ENCODE peak calls at places on chromosome 9, in eight cellular contexts. G, N, Q, V, O, P, L and F are unnamed samples.

GRCh38 chr9:89658931-89659330 is 54.1 kb downstream of the GADD45G start:
- DNase-seq in G (peak; percentile 69), N (no peak), Q (no peak), V (no peak), O (no peak), P (no peak), L (no peak), F (no peak)

GRCh38 chr9:19497276-19497675 is 88.5 kb downstream of the ACER2 start:
- DNase-seq in G (no peak), N (no peak), Q (no peak), V (no peak), O (no peak), P (no peak), L (no peak), F (no peak)

GRCh38 chr9:112355305-112355953 is 22.0 kb upstream of the PTBP3 start:
- DNase-seq in G (no peak), N (no peak), Q (no peak), V (no peak), O (peak; percentile 17), P (peak; percentile 70), L (no peak), F (no peak)

GRCh38 chr9:88310310-88310980 is 77.8 kb upstream of the SPIN1 start:
- DNase-seq in G (no peak), N (no peak), Q (peak; percentile 88), V (no peak), O (no peak), P (peak; percentile 66), L (no peak), F (no peak)

GRCh38 chr9:35749515-35750255 is 598 bp downstream of the RGP1 start:
- DNase-seq in G (peak; percentile 62), N (no peak), Q (peak; percentile 59), V (no peak), O (peak; percentile 51), P (no peak), L (no peak), F (no peak)

GRCh38 chr9:289121-289520 is 74.5 kb downstream of the DOCK8 start:
- DNase-seq in G (no peak), N (no peak), Q (no peak), V (no peak), O (no peak), P (no peak), L (no peak), F (no peak)

GRCh38 chr9:35488566-35489312 is 1.2 kb upstream of the RUSC2 start:
- DNase-seq in G (no peak), N (no peak), Q (no peak), V (no peak), O (no peak), P (no peak), L (no peak), F (no peak)

GRCh38 chr9:35832814-35833213 is 3.8 kb downstream of the TMEM8B start:
- DNase-seq in G (peak; percentile 59), N (no peak), Q (no peak), V (peak; percentile 62), O (no peak), P (no peak), L (no peak), F (no peak)

GRCh38 chr9:107158321-107158720 is 124.8 kb upstream of the RAD23B start:
- DNase-seq in G (no peak), N (no peak), Q (peak; percentile 86), V (no peak), O (no peak), P (peak; percentile 60), L (no peak), F (no peak)

GRCh38 chr9:35996358-35996970 is 38.5 kb upstream of the OR2S2 start:
- DNase-seq in G (no peak), N (no peak), Q (peak; percentile 94), V (no peak), O (no peak), P (peak; percentile 36), L (peak; percentile 22), F (no peak)

GRCh38 chr9:137691648-137692357 is 73.0 kb downstream of the EHMT1 start:
- DNase-seq in G (no peak), N (no peak), Q (no peak), V (no peak), O (no peak), P (no peak), L (peak; percentile 54), F (peak; percentile 25)

GRCh38 chr9:78813602-78814180 is 516.8 kb downstream of the PSAT1 start:
- DNase-seq in G (no peak), N (no peak), Q (no peak), V (no peak), O (no peak), P (no peak), L (no peak), F (no peak)

GRCh38 chr9:16344343-16344742 is 526.1 kb downstream of the BNC2 start:
- DNase-seq in G (no peak), N (no peak), Q (peak; percentile 68), V (no peak), O (no peak), P (peak; percentile 95), L (no peak), F (no peak)

GRCh38 chr9:111873901-111874300 is 22.7 kb upstream of the UGCG start:
- DNase-seq in G (no peak), N (no peak), Q (no peak), V (no peak), O (no peak), P (no peak), L (no peak), F (no peak)

GRCh38 chr9:133475292-133475941 is 3.5 kb downstream of the SLC2A6 start:
- DNase-seq in G (no peak), N (no peak), Q (no peak), V (no peak), O (no peak), P (no peak), L (no peak), F (no peak)

GRCh38 chr9:133473743-133474142 is 5.2 kb downstream of the SLC2A6 start:
- DNase-seq in G (no peak), N (no peak), Q (no peak), V (no peak), O (no peak), P (no peak), L (no peak), F (no peak)

GRCh38 chr9:133474853-133475252 is 4.0 kb downstream of the SLC2A6 start:
- DNase-seq in G (no peak), N (no peak), Q (no peak), V (no peak), O (no peak), P (no peak), L (no peak), F (no peak)

GRCh38 chr9:133472753-133473378 is 6.0 kb downstream of the SLC2A6 start:
- DNase-seq in G (no peak), N (no peak), Q (no peak), V (no peak), O (no peak), P (no peak), L (no peak), F (no peak)

DNA sequence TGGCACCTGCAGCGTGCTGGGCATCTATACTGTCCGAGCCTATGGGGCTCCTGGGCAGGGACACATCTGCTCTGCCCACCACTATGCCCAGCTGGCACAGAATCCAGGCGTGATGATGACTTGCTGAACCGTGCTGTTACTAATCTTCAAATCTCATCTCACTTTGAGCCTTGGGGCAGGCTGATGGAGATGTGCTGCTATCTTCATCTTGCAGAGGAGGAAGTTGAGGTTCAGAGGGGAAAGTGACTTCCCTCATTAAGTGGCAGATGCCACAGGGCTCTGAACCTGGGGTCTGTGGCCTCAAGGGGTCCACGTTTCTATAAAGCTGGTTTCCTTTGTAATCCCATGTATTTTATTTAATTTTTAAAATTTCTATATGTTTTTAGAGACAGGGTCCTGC is 4.7 kb downstream of the SLC2A6 start:
- DNase-seq in G (no peak), N (no peak), Q (no peak), V (no peak), O (no peak), P (no peak), L (no peak), F (no peak)
- H3K27ac ChIP-seq in G (no peak overlapping the region), N (no peak overlapping the region), Q (no peak overlapping the region), V (no peak overlapping the region), O (no peak overlapping the region), P (no peak overlapping the region), L (no peak overlapping the region), F (no peak overlapping the region)

DNA sequence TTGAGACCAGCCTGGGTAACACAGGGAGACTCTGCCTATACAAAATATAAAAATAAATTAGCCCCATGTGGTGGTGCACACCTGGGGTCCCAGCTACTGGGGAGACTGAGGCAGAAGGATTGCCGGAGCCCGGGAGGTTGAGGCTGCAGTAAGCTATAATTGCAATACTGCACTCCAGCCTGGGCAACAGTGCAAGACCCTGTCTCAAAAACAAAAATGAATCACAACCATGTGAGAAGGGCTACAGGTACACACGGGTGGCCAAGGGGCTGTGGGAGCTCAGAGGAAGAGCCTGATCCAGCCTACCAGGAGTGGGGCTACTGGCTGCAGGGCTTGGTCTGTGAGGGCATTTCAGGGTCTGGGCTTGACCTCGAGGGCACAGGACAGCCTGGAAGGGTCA is 55.2 kb upstream of the STXBP1 start:
- DNase-seq in G (no peak), N (no peak), Q (no peak), V (no peak), O (no peak), P (no peak), L (no peak), F (no peak)
- H3K27ac ChIP-seq in G (peak overlapping the region; percentile 99), N (no peak overlapping the region), Q (peak overlapping the region; percentile 13), V (peak overlapping the region; percentile 94), O (peak overlapping the region; percentile 30), P (peak overlapping the region; percentile 81), L (peak overlapping the region; percentile 84), F (no peak overlapping the region)

GRCh38 chr9:81741103-81741502 is 51.8 kb upstream of the TLE1 start:
- DNase-seq in G (no peak), N (no peak), Q (no peak), V (no peak), O (no peak), P (no peak), L (no peak), F (no peak)
- H3K27ac ChIP-seq in G (no peak overlapping the region), N (no peak overlapping the region), Q (no peak overlapping the region), V (no peak overlapping the region), O (no peak overlapping the region), P (no peak overlapping the region), L (no peak overlapping the region), F (no peak overlapping the region)

GRCh38 chr9:129569506-129570449 is 51.1 kb downstream of the C9orf50 start:
- DNase-seq in G (peak; percentile 37), N (no peak), Q (peak; percentile 83), V (no peak), O (no peak), P (peak; percentile 47), L (no peak), F (no peak)
- H3K27ac ChIP-seq in G (peak overlapping the region; percentile 85), N (peak overlapping the region; percentile 88), Q (peak overlapping the region; percentile 32), V (peak overlapping the region; percentile 92), O (no peak overlapping the region), P (peak overlapping the region; percentile 58), L (peak overlapping the region; percentile 74), F (peak overlapping the region; percentile 18)